ENCODE peak calls at places on chromosome 10, in four cellular contexts. V, G, B and S are unnamed samples.

GRCh38 chr10:78578929-78579328 is 489.8 kb upstream of the ZMIZ1 start:
- DNase-seq in V (no peak), B (no peak), G (no peak), S (no peak)

GRCh38 chr10:130000918-130001317 is 36.8 kb upstream of the EBF3 start:
- DNase-seq in V (no peak), B (no peak), G (no peak), S (no peak)

GRCh38 chr10:124307531-124308350 is 111.0 kb downstream of the OAT start:
- DNase-seq in G (no peak), V (no peak), B (no peak), S (no peak)

GRCh38 chr10:94397549-94398370 is 4.6 kb upstream of the TBC1D12 start:
- DNase-seq in G (no peak), V (no peak), B (peak), S (peak)

GRCh38 chr10:87864497-87865059 is 1.2 kb downstream of the PTEN start:
- DNase-seq in V (no peak), G (no peak), B (no peak), S (no peak)

GRCh38 chr10:50936335-50936734 is 50.9 kb upstream of the A1CF start:
- DNase-seq in B (no peak), G (no peak), V (no peak), S (no peak)

GRCh38 chr10:122853665-122854313 is 8.1 kb upstream of the CUZD1 start:
- DNase-seq in V (no peak), G (no peak), B (no peak), S (no peak)

GRCh38 chr10:114401195-114401741 is 3.0 kb downstream of the AFAP1L2 start:
- DNase-seq in G (no peak), V (peak), B (peak), S (no peak)

GRCh38 chr10:105726149-105726548 is 1085.1 kb downstream of the SORCS3 start:
- DNase-seq in G (no peak), V (no peak), B (no peak), S (no peak)

GRCh38 chr10:70956029-70956759 is 67.8 kb upstream of the PCBD1 start:
- DNase-seq in G (no peak), B (no peak), V (no peak), S (no peak)
- TF ChIP-seq CTCF in G (no peak), B (no peak), V (no peak), S (peak)

GRCh38 chr10:24652381-24652957 is 71.2 kb downstream of the ARHGAP21 start:
- DNase-seq in B (no peak), V (no peak), G (no peak), S (no peak)

GRCh38 chr10:24650669-24651391 is 72.9 kb downstream of the ARHGAP21 start:
- DNase-seq in V (no peak), B (no peak), G (no peak), S (no peak)

DNA sequence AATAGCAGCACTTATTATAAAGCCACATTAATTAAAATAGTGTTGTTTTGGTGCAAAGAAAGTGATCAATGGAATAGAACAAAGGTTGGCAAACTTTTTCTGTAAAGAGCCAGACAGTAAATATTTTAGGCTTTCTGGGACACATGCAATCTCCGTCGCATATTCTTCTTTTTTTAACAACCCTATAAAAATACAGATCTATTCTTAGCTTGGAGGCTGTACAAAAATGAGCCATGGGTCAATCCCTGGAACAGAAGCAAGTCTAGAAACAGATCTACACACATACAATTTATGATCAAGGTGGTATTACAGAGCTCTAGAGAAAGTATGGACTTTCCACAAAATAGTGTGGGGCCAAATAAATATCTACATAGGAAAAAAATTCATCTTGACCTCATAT is 71.8 kb downstream of the ARHGAP21 start:
- DNase-seq in V (no peak), G (no peak), B (peak), S (no peak)
- H3K4me3 ChIP-seq in V (no peak), G (no peak), B (no peak), S (no peak)

GRCh38 chr10:84743483-84743882 is 415.1 kb downstream of the CCSER2 start:
- DNase-seq in V (no peak), G (no peak), B (no peak), S (no peak)
- TF ChIP-seq CTCF in V (no peak), G (peak), B (peak), S (peak)

GRCh38 chr10:22503315-22504090 is 158.2 kb downstream of the SPAG6 start:
- DNase-seq in V (no peak), G (peak), B (no peak), S (no peak)
- H3K4me3 ChIP-seq in V (no peak), G (no peak), B (no peak), S (no peak)

GRCh38 chr10:14399641-14400040 is 68.9 kb upstream of the FRMD4A start:
- DNase-seq in V (no peak), G (no peak), B (no peak), S (no peak)

GRCh38 chr10:14391342-14391741 is 60.6 kb upstream of the FRMD4A start:
- DNase-seq in G (no peak), V (no peak), B (no peak), S (no peak)

GRCh38 chr10:14397069-14397468 is 66.3 kb upstream of the FRMD4A start:
- DNase-seq in B (peak), G (peak), V (no peak), S (peak)

GRCh38 chr10:14394179-14394578 is 63.5 kb upstream of the FRMD4A start:
- DNase-seq in G (no peak), V (no peak), B (no peak), S (no peak)

DNA sequence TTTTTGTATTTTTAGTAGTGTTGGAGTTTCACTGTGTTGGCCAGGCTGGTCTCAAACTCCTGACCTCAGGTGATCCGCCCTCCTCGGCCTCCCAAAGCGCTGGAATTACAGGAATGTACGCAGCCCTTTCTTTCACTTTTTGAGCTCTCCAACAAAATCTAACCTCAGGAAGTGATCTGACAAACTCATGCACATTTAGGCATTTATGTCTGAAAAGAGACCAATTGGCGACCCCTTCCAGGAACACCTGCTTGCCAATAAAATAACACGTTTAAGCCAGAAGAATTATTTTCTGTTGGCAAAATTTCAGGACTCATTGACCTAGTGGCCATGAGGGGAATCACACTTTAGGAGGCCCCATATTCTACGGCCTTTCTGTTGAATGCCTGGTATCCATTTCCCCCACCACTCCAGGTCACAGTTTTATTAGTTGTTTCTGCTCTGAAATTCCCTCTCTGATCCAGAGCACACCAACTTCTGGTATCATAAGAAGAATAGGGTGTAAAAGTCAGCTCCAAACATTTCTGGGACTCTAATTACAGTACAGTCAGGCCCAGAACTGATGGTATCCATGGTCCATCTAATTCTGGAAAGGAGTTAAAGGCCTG is 65.8 kb upstream of the FRMD4A start:
- DNase-seq in B (no peak), V (no peak), G (no peak), S (peak)
- TF ChIP-seq CTCF in B (peak), V (peak), G (peak), S (peak)

GRCh38 chr10:103678104-103678526 is 177.3 kb downstream of the SH3PXD2A start:
- DNase-seq in B (peak), V (peak), G (peak), S (peak)
- H3K4me3 ChIP-seq in B (peak), V (peak), G (no peak), S (peak)